ENCODE peak calls at places on chromosome 2, in nine cellular contexts. One of them, this sample, is unnamed.

GRCh38 chr2:46555011-46555410 is 75.6 kb downstream of the TMEM247 start:
- DNase-seq in cerebellar cortex: no peak
- DNase-seq in IMR-90: no peak
- DNase-seq in central memory CD4-positive, alpha-beta T cell: no peak
- DNase-seq in stimulated activated CD4-positive, alpha-beta T cell treated with anti-CD3 and anti-CD28 coated beads, Interleukin-1b, Interleukin-23, amount 100 ng/mL, for 1 hour: no peak
- DNase-seq in cerebellum: no peak
- DNase-seq in ACHN: peak
- DNase-seq in RPMI7951: no peak
- DNase-seq in cardiac muscle cell: no peak
- DNase-seq in this sample: no peak

GRCh38 chr2:181430406-181431199 is 26.6 kb upstream of the ITGA4 start:
- DNase-seq in cerebellar cortex: peak
- DNase-seq in IMR-90: peak
- DNase-seq in central memory CD4-positive, alpha-beta T cell: peak
- DNase-seq in stimulated activated CD4-positive, alpha-beta T cell treated with anti-CD3 and anti-CD28 coated beads, Interleukin-1b, Interleukin-23, amount 100 ng/mL, for 1 hour: no peak
- DNase-seq in cerebellum: no peak
- DNase-seq in ACHN: no peak
- DNase-seq in RPMI7951: peak
- DNase-seq in cardiac muscle cell: no peak
- DNase-seq in this sample: peak

GRCh38 chr2:8479298-8479697 is 202.6 kb upstream of the ID2 start:
- DNase-seq in cerebellar cortex: no peak
- DNase-seq in IMR-90: no peak
- DNase-seq in central memory CD4-positive, alpha-beta T cell: no peak
- DNase-seq in stimulated activated CD4-positive, alpha-beta T cell treated with anti-CD3 and anti-CD28 coated beads, Interleukin-1b, Interleukin-23, amount 100 ng/mL, for 1 hour: no peak
- DNase-seq in cerebellum: no peak
- DNase-seq in ACHN: no peak
- DNase-seq in RPMI7951: no peak
- DNase-seq in cardiac muscle cell: peak
- DNase-seq in this sample: no peak

GRCh38 chr2:32798841-32799240 is 147.9 kb upstream of the LTBP1 start:
- DNase-seq in cerebellar cortex: no peak
- DNase-seq in IMR-90: peak
- DNase-seq in central memory CD4-positive, alpha-beta T cell: no peak
- DNase-seq in stimulated activated CD4-positive, alpha-beta T cell treated with anti-CD3 and anti-CD28 coated beads, Interleukin-1b, Interleukin-23, amount 100 ng/mL, for 1 hour: no peak
- DNase-seq in cerebellum: no peak
- DNase-seq in ACHN: no peak
- DNase-seq in RPMI7951: no peak
- DNase-seq in cardiac muscle cell: no peak
- DNase-seq in this sample: no peak

GRCh38 chr2:95277246-95277906 is 3.1 kb downstream of the PROM2 start:
- DNase-seq in cerebellar cortex: no peak
- DNase-seq in IMR-90: no peak
- DNase-seq in central memory CD4-positive, alpha-beta T cell: no peak
- DNase-seq in stimulated activated CD4-positive, alpha-beta T cell treated with anti-CD3 and anti-CD28 coated beads, Interleukin-1b, Interleukin-23, amount 100 ng/mL, for 1 hour: no peak
- DNase-seq in cerebellum: no peak
- DNase-seq in ACHN: peak
- DNase-seq in RPMI7951: peak
- DNase-seq in cardiac muscle cell: no peak
- DNase-seq in this sample: no peak

GRCh38 chr2:207876834-207877535 is 107.3 kb upstream of the FZD5 start:
- DNase-seq in cerebellar cortex: no peak
- DNase-seq in IMR-90: no peak
- DNase-seq in central memory CD4-positive, alpha-beta T cell: no peak
- DNase-seq in stimulated activated CD4-positive, alpha-beta T cell treated with anti-CD3 and anti-CD28 coated beads, Interleukin-1b, Interleukin-23, amount 100 ng/mL, for 1 hour: no peak
- DNase-seq in cerebellum: no peak
- DNase-seq in ACHN: no peak
- DNase-seq in RPMI7951: no peak
- DNase-seq in cardiac muscle cell: no peak
- DNase-seq in this sample: no peak

GRCh38 chr2:29325544-29325943 is 210.3 kb downstream of the CLIP4 start:
- DNase-seq in cerebellar cortex: no peak
- DNase-seq in IMR-90: no peak
- DNase-seq in central memory CD4-positive, alpha-beta T cell: no peak
- DNase-seq in stimulated activated CD4-positive, alpha-beta T cell treated with anti-CD3 and anti-CD28 coated beads, Interleukin-1b, Interleukin-23, amount 100 ng/mL, for 1 hour: no peak
- DNase-seq in cerebellum: no peak
- DNase-seq in ACHN: no peak
- DNase-seq in RPMI7951: no peak
- DNase-seq in cardiac muscle cell: no peak
- DNase-seq in this sample: no peak

GRCh38 chr2:128395196-128395595 is 76.5 kb upstream of the HS6ST1 start:
- DNase-seq in cerebellar cortex: no peak
- DNase-seq in IMR-90: no peak
- DNase-seq in central memory CD4-positive, alpha-beta T cell: no peak
- DNase-seq in stimulated activated CD4-positive, alpha-beta T cell treated with anti-CD3 and anti-CD28 coated beads, Interleukin-1b, Interleukin-23, amount 100 ng/mL, for 1 hour: no peak
- DNase-seq in cerebellum: no peak
- DNase-seq in ACHN: no peak
- DNase-seq in RPMI7951: no peak
- DNase-seq in cardiac muscle cell: no peak
- DNase-seq in this sample: no peak

This sample was measured in germinal center.